ENCODE peak calls at places on chromosomes 3 and 15, in nine cellular contexts. One of them, this sample, is unnamed.

GRCh38 chr3:99023590-99024192 is 122.2 kb upstream of the DCBLD2 start:
- DNase-seq in ascending aorta: no peak
- DNase-seq in kidney: no peak
- DNase-seq in A549: peak
- DNase-seq in heart left ventricle: no peak
- DNase-seq in effector memory CD4-positive, alpha-beta T cell: no peak
- DNase-seq in ovary: no peak
- DNase-seq in pancreas: no peak
- DNase-seq in H9: no peak
- DNase-seq in this sample: no peak

GRCh38 chr3:62051506-62051905 is 321.8 kb downstream of the FEZF2 start:
- DNase-seq in A549: peak
- DNase-seq in pancreas: peak
- DNase-seq in ovary: no peak
- DNase-seq in heart left ventricle: no peak
- DNase-seq in kidney: no peak
- DNase-seq in effector memory CD4-positive, alpha-beta T cell: no peak
- DNase-seq in H9: no peak
- DNase-seq in ascending aorta: no peak
- DNase-seq in this sample: peak

GRCh38 chr15:101105059-101105851 is 146.6 kb downstream of the CHSY1 start:
- DNase-seq in kidney: no peak
- DNase-seq in heart left ventricle: no peak
- DNase-seq in pancreas: peak
- DNase-seq in ovary: no peak
- DNase-seq in effector memory CD4-positive, alpha-beta T cell: no peak
- DNase-seq in ascending aorta: no peak
- DNase-seq in H9: no peak
- DNase-seq in A549: no peak
- DNase-seq in this sample: no peak

GRCh38 chr3:23055733-23056376 is 147.3 kb upstream of the UBE2E2 start:
- DNase-seq in H9: no peak
- DNase-seq in effector memory CD4-positive, alpha-beta T cell: no peak
- DNase-seq in heart left ventricle: no peak
- DNase-seq in ovary: no peak
- DNase-seq in A549: no peak
- DNase-seq in ascending aorta: no peak
- DNase-seq in pancreas: no peak
- DNase-seq in kidney: no peak
- DNase-seq in this sample: no peak

GRCh38 chr3:55720614-55721013 is 233.5 kb upstream of the WNT5A start:
- DNase-seq in heart left ventricle: no peak
- DNase-seq in ascending aorta: no peak
- DNase-seq in effector memory CD4-positive, alpha-beta T cell: no peak
- DNase-seq in ovary: no peak
- DNase-seq in kidney: no peak
- DNase-seq in H9: no peak
- DNase-seq in A549: no peak
- DNase-seq in pancreas: no peak
- DNase-seq in this sample: no peak

GRCh38 chr15:50907866-50908208 is 646 bp upstream of the AP4E1 start:
- DNase-seq in A549: peak
- DNase-seq in heart left ventricle: peak
- DNase-seq in pancreas: no peak
- DNase-seq in kidney: no peak
- DNase-seq in ascending aorta: peak
- DNase-seq in effector memory CD4-positive, alpha-beta T cell: peak
- DNase-seq in H9: peak
- DNase-seq in ovary: no peak
- DNase-seq in this sample: no peak

GRCh38 chr15:72197045-72197459 is 535 bp downstream of the GRAMD2A start:
- DNase-seq in kidney: no peak
- DNase-seq in A549: no peak
- DNase-seq in pancreas: no peak
- DNase-seq in effector memory CD4-positive, alpha-beta T cell: no peak
- DNase-seq in ovary: no peak
- DNase-seq in ascending aorta: no peak
- DNase-seq in H9: no peak
- DNase-seq in heart left ventricle: no peak
- DNase-seq in this sample: no peak

GRCh38 chr15:100663066-100663465 is 60.7 kb downstream of the ASB7 start:
- DNase-seq in heart left ventricle: no peak
- DNase-seq in ovary: no peak
- DNase-seq in effector memory CD4-positive, alpha-beta T cell: no peak
- DNase-seq in ascending aorta: no peak
- DNase-seq in pancreas: no peak
- DNase-seq in kidney: no peak
- DNase-seq in A549: peak
- DNase-seq in H9: peak
- DNase-seq in this sample: no peak

GRCh38 chr3:81490541-81491288 is 270.7 kb downstream of the GBE1 start:
- DNase-seq in H9: peak
- DNase-seq in kidney: no peak
- DNase-seq in pancreas: peak
- DNase-seq in A549: peak
- DNase-seq in ascending aorta: peak
- DNase-seq in heart left ventricle: peak
- DNase-seq in ovary: peak
- DNase-seq in effector memory CD4-positive, alpha-beta T cell: peak
- DNase-seq in this sample: peak

GRCh38 chr3:71930056-71930991 is 145.4 kb upstream of the PROK2 start:
- DNase-seq in pancreas: no peak
- DNase-seq in heart left ventricle: peak
- DNase-seq in effector memory CD4-positive, alpha-beta T cell: no peak
- DNase-seq in ovary: no peak
- DNase-seq in A549: peak
- DNase-seq in ascending aorta: no peak
- DNase-seq in kidney: no peak
- DNase-seq in H9: peak
- DNase-seq in this sample: peak

GRCh38 chr15:74202461-74203401 is at the start of gene STRA6:
- DNase-seq in pancreas: no peak
- DNase-seq in ovary: no peak
- DNase-seq in A549: peak
- DNase-seq in ascending aorta: no peak
- DNase-seq in H9: peak
- DNase-seq in effector memory CD4-positive, alpha-beta T cell: no peak
- DNase-seq in heart left ventricle: peak
- DNase-seq in kidney: no peak
- DNase-seq in this sample: peak

GRCh38 chr15:64975390-64975789 is 14.3 kb downstream of the SPG21 start:
- DNase-seq in pancreas: no peak
- DNase-seq in effector memory CD4-positive, alpha-beta T cell: no peak
- DNase-seq in A549: no peak
- DNase-seq in H9: no peak
- DNase-seq in ascending aorta: no peak
- DNase-seq in heart left ventricle: no peak
- DNase-seq in kidney: no peak
- DNase-seq in ovary: no peak
- DNase-seq in this sample: no peak

GRCh38 chr15:95262866-95263564 is 1031.7 kb downstream of the MCTP2 start:
- DNase-seq in ovary: no peak
- DNase-seq in H9: no peak
- DNase-seq in ascending aorta: no peak
- DNase-seq in heart left ventricle: no peak
- DNase-seq in kidney: no peak
- DNase-seq in A549: no peak
- DNase-seq in effector memory CD4-positive, alpha-beta T cell: no peak
- DNase-seq in pancreas: no peak
- DNase-seq in this sample: no peak

GRCh38 chr15:74240897-74241614 is 4.9 kb downstream of the CCDC33 start:
- DNase-seq in effector memory CD4-positive, alpha-beta T cell: no peak
- DNase-seq in pancreas: no peak
- DNase-seq in heart left ventricle: no peak
- DNase-seq in H9: no peak
- DNase-seq in kidney: peak
- DNase-seq in ovary: no peak
- DNase-seq in A549: no peak
- DNase-seq in ascending aorta: no peak
- DNase-seq in this sample: no peak

GRCh38 chr3:177589921-177590336 is 392.6 kb upstream of the TBL1XR1 start:
- DNase-seq in heart left ventricle: no peak
- DNase-seq in H9: no peak
- DNase-seq in A549: peak
- DNase-seq in kidney: no peak
- DNase-seq in effector memory CD4-positive, alpha-beta T cell: no peak
- DNase-seq in ovary: no peak
- DNase-seq in ascending aorta: no peak
- DNase-seq in pancreas: no peak
- DNase-seq in this sample: peak

GRCh38 chr3:191869738-191870418 is 408.9 kb downstream of the PYDC2 start:
- DNase-seq in ovary: no peak
- DNase-seq in H9: no peak
- DNase-seq in effector memory CD4-positive, alpha-beta T cell: no peak
- DNase-seq in heart left ventricle: no peak
- DNase-seq in pancreas: no peak
- DNase-seq in A549: no peak
- DNase-seq in kidney: no peak
- DNase-seq in ascending aorta: no peak
- DNase-seq in this sample: no peak
- H3K27ac ChIP-seq in ovary: no peak
- H3K27ac ChIP-seq in H9: no peak
- H3K27ac ChIP-seq in effector memory CD4-positive, alpha-beta T cell: no peak
- H3K27ac ChIP-seq in heart left ventricle: no peak
- H3K27ac ChIP-seq in pancreas: no peak
- H3K27ac ChIP-seq in A549: no peak
- H3K27ac ChIP-seq in kidney: no peak
- H3K27ac ChIP-seq in ascending aorta: no peak
- H3K27ac ChIP-seq in this sample: no peak

GRCh38 chr15:31346367-31347066 is 19.9 kb downstream of the KLF13 start:
- DNase-seq in A549: no peak
- DNase-seq in pancreas: peak
- DNase-seq in ovary: no peak
- DNase-seq in effector memory CD4-positive, alpha-beta T cell: no peak
- DNase-seq in heart left ventricle: no peak
- DNase-seq in H9: no peak
- DNase-seq in kidney: no peak
- DNase-seq in ascending aorta: no peak
- DNase-seq in this sample: no peak
- H3K27ac ChIP-seq in A549: no peak
- H3K27ac ChIP-seq in pancreas: no peak
- H3K27ac ChIP-seq in ovary: no peak
- H3K27ac ChIP-seq in effector memory CD4-positive, alpha-beta T cell: peak
- H3K27ac ChIP-seq in heart left ventricle: peak
- H3K27ac ChIP-seq in H9: no peak
- H3K27ac ChIP-seq in kidney: no peak
- H3K27ac ChIP-seq in ascending aorta: no peak
- H3K27ac ChIP-seq in this sample: no peak

GRCh38 chr3:34254285-34254684 is 455.9 kb downstream of the PDCD6IP start:
- DNase-seq in pancreas: no peak
- DNase-seq in H9: no peak
- DNase-seq in effector memory CD4-positive, alpha-beta T cell: no peak
- DNase-seq in ascending aorta: no peak
- DNase-seq in ovary: no peak
- DNase-seq in kidney: no peak
- DNase-seq in heart left ventricle: no peak
- DNase-seq in A549: no peak
- DNase-seq in this sample: no peak

GRCh38 chr3:34260266-34260990 is 462.0 kb downstream of the PDCD6IP start:
- DNase-seq in ascending aorta: peak
- DNase-seq in effector memory CD4-positive, alpha-beta T cell: no peak
- DNase-seq in ovary: peak
- DNase-seq in A549: peak
- DNase-seq in pancreas: no peak
- DNase-seq in H9: peak
- DNase-seq in kidney: no peak
- DNase-seq in heart left ventricle: peak
- DNase-seq in this sample: no peak

GRCh38 chr3:34258271-34259015 is 460.0 kb downstream of the PDCD6IP start:
- DNase-seq in effector memory CD4-positive, alpha-beta T cell: no peak
- DNase-seq in ascending aorta: peak
- DNase-seq in ovary: no peak
- DNase-seq in heart left ventricle: peak
- DNase-seq in pancreas: no peak
- DNase-seq in kidney: no peak
- DNase-seq in A549: no peak
- DNase-seq in H9: peak
- DNase-seq in this sample: no peak

GRCh38 chr3:34256791-34257190 is 458.4 kb downstream of the PDCD6IP start:
- DNase-seq in effector memory CD4-positive, alpha-beta T cell: no peak
- DNase-seq in ovary: no peak
- DNase-seq in ascending aorta: no peak
- DNase-seq in H9: no peak
- DNase-seq in heart left ventricle: no peak
- DNase-seq in kidney: no peak
- DNase-seq in pancreas: no peak
- DNase-seq in A549: no peak
- DNase-seq in this sample: no peak

DNA sequence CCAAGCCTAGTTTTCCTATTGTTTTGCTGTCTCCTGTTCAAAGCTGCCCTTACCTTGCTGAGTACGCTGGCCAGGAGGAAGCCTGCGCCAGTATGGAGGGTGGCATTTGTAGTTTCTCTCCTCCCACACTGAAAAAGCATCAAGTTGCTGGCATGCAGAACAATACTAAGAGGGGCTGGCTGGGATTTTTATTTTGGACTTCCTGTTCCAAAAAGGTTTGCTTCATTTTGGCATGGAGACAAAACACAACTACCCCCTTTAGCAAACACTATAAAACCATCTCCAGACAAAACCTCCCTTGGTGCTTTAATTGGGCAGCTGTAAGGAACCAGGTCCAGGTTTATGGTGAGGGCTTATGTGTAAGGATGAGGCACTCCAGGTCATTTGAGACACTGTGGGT is 457.6 kb downstream of the PDCD6IP start:
- DNase-seq in A549: no peak
- DNase-seq in ascending aorta: no peak
- DNase-seq in effector memory CD4-positive, alpha-beta T cell: no peak
- DNase-seq in pancreas: no peak
- DNase-seq in ovary: no peak
- DNase-seq in heart left ventricle: no peak
- DNase-seq in kidney: no peak
- DNase-seq in H9: no peak
- DNase-seq in this sample: no peak
- H3K27ac ChIP-seq in A549: no peak
- H3K27ac ChIP-seq in ascending aorta: peak
- H3K27ac ChIP-seq in effector memory CD4-positive, alpha-beta T cell: no peak
- H3K27ac ChIP-seq in pancreas: no peak
- H3K27ac ChIP-seq in ovary: no peak
- H3K27ac ChIP-seq in heart left ventricle: no peak
- H3K27ac ChIP-seq in kidney: no peak
- H3K27ac ChIP-seq in H9: no peak
- H3K27ac ChIP-seq in this sample: no peak

DNA sequence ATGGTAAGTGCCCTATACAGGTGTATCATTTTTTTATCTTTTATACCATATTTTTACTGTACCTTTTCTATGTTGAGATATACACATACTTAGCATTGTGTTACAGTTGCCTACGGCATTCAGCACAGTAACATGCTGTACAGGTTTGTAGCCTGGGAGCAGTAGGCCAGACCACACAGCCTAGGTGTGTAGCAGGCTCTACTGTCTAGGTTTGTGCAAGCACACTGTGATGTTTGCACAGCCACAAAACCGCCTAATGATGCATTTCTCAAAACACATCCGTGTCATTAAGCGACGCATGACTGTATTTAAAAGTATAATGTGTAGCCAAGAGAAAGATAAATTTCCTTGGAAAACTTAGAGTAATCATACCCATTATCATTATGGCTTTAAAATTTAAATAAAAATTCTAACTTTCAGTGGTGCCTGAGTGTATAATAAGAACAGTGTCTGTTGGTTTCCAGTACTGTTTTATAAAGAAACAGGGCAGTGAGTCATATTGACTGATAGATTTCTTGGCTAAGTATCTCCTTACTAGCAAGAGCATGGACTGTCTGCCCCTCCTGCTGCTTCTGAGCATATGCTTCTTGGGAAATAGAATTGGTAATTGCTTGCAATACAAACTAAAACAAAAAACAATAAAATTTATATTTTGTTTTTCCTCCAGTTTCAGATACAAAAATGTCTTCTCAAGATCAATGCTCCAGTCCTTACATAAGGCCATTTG is 18.3 kb downstream of the CALML4 start:
- DNase-seq in A549: no peak
- DNase-seq in ovary: no peak
- DNase-seq in H9: no peak
- DNase-seq in effector memory CD4-positive, alpha-beta T cell: no peak
- DNase-seq in heart left ventricle: peak
- DNase-seq in pancreas: no peak
- DNase-seq in kidney: no peak
- DNase-seq in ascending aorta: no peak
- DNase-seq in this sample: no peak
- H3K27ac ChIP-seq in A549: no peak
- H3K27ac ChIP-seq in ovary: no peak
- H3K27ac ChIP-seq in H9: no peak
- H3K27ac ChIP-seq in effector memory CD4-positive, alpha-beta T cell: no peak
- H3K27ac ChIP-seq in heart left ventricle: peak
- H3K27ac ChIP-seq in pancreas: peak
- H3K27ac ChIP-seq in kidney: no peak
- H3K27ac ChIP-seq in ascending aorta: peak
- H3K27ac ChIP-seq in this sample: no peak

This sample was measured in epithelial cell of prostate.